ENCODE peak calls at places on chromosomes 16 and 17, in five cellular contexts. O is fibroblast of the conjunctiva, C is colonic mucosa, S is H54, K is progenitor cell of endocrine pancreas. X is an unnamed sample.

GRCh38 chr17:48068491-48068961 is 20.4 kb downstream of the NFE2L1 start:
- DNase-seq in K (no peak), S (no peak), O (no peak), C (no peak), X (no peak)

GRCh38 chr17:17570207-17570797 is 21.2 kb downstream of the PEMT start:
- DNase-seq in S (peak; percentile 43), C (peak; percentile 54), K (peak; percentile 30), O (no peak), X (peak; percentile 75)

GRCh38 chr17:50948711-50949110 is 82.6 kb upstream of the TOB1 start:
- DNase-seq in C (no peak), S (no peak), O (no peak), K (no peak), X (no peak)

GRCh38 chr17:50163846-50164696 is 1.7 kb upstream of the SGCA start:
- DNase-seq in S (no peak), K (no peak), C (no peak), O (no peak), X (no peak)

GRCh38 chr16:28821874-28822519 is 802 bp upstream of the ATXN2L start:
- DNase-seq in K (no peak), C (no peak), S (no peak), O (no peak), X (no peak)

GRCh38 chr17:80798595-80799552 is 192.8 kb upstream of the CHMP6 start:
- DNase-seq in C (no peak), S (no peak), O (no peak), K (no peak), X (no peak)

GRCh38 chr17:2412561-2413021 is 11.7 kb upstream of the MNT start:
- DNase-seq in K (no peak), S (no peak), C (no peak), O (no peak), X (peak; percentile 91)

GRCh38 chr17:56499799-56500388 is 93.6 kb upstream of the NOG start:
- DNase-seq in C (no peak), O (peak; percentile 6), K (no peak), S (peak; percentile 19), X (no peak)

GRCh38 chr16:2475413-2476344 is 752 bp downstream of the TBC1D24 start:
- DNase-seq in K (no peak), C (no peak), O (no peak), S (no peak), X (peak; percentile 59)